ENCODE peak calls at places on chromosomes 7 and 10, in five cellular contexts. One of them, this sample, is unnamed.

GRCh38 chr7:74235525-74236269 is 18.5 kb downstream of the RFC2 start:
- DNase-seq in IMR-90: no peak
- DNase-seq in stimulated activated CD4-positive, alpha-beta T cell treated with anti-CD3 and anti-CD28 coated beads, TNF-alpha, amount 100 ng/mL, for 24 hours: no peak
- DNase-seq in naive B cell: no peak
- DNase-seq in sigmoid colon: no peak
- DNase-seq in this sample: no peak

GRCh38 chr7:22934473-22935065 is 79.4 kb downstream of the HYCC1 start:
- DNase-seq in IMR-90: peak
- DNase-seq in stimulated activated CD4-positive, alpha-beta T cell treated with anti-CD3 and anti-CD28 coated beads, TNF-alpha, amount 100 ng/mL, for 24 hours: no peak
- DNase-seq in naive B cell: no peak
- DNase-seq in sigmoid colon: no peak
- DNase-seq in this sample: no peak

GRCh38 chr10:129774736-129775401 is 189.2 kb downstream of the EBF3 start:
- DNase-seq in IMR-90: no peak
- DNase-seq in stimulated activated CD4-positive, alpha-beta T cell treated with anti-CD3 and anti-CD28 coated beads, TNF-alpha, amount 100 ng/mL, for 24 hours: no peak
- DNase-seq in naive B cell: no peak
- DNase-seq in sigmoid colon: no peak
- DNase-seq in this sample: no peak

GRCh38 chr10:29141761-29142160 is 147.1 kb upstream of the LYZL1 start:
- DNase-seq in IMR-90: no peak
- DNase-seq in stimulated activated CD4-positive, alpha-beta T cell treated with anti-CD3 and anti-CD28 coated beads, TNF-alpha, amount 100 ng/mL, for 24 hours: no peak
- DNase-seq in naive B cell: no peak
- DNase-seq in sigmoid colon: no peak
- DNase-seq in this sample: no peak

GRCh38 chr10:78377362-78377761 is 343.7 kb downstream of the RPS24 start:
- DNase-seq in IMR-90: no peak
- DNase-seq in stimulated activated CD4-positive, alpha-beta T cell treated with anti-CD3 and anti-CD28 coated beads, TNF-alpha, amount 100 ng/mL, for 24 hours: no peak
- DNase-seq in naive B cell: no peak
- DNase-seq in sigmoid colon: no peak
- DNase-seq in this sample: no peak

GRCh38 chr10:132664883-132665282 is 121.1 kb downstream of the NKX6-2 start:
- DNase-seq in IMR-90: no peak
- DNase-seq in stimulated activated CD4-positive, alpha-beta T cell treated with anti-CD3 and anti-CD28 coated beads, TNF-alpha, amount 100 ng/mL, for 24 hours: no peak
- DNase-seq in naive B cell: no peak
- DNase-seq in sigmoid colon: no peak
- DNase-seq in this sample: no peak

GRCh38 chr10:50501478-50501877 is 122.3 kb downstream of the SGMS1 start:
- DNase-seq in IMR-90: peak
- DNase-seq in stimulated activated CD4-positive, alpha-beta T cell treated with anti-CD3 and anti-CD28 coated beads, TNF-alpha, amount 100 ng/mL, for 24 hours: no peak
- DNase-seq in naive B cell: no peak
- DNase-seq in sigmoid colon: no peak
- DNase-seq in this sample: no peak

GRCh38 chr7:8015095-8015745 is 46.6 kb downstream of the GLCCI1 start:
- DNase-seq in IMR-90: no peak
- DNase-seq in stimulated activated CD4-positive, alpha-beta T cell treated with anti-CD3 and anti-CD28 coated beads, TNF-alpha, amount 100 ng/mL, for 24 hours: no peak
- DNase-seq in naive B cell: no peak
- DNase-seq in sigmoid colon: no peak
- DNase-seq in this sample: no peak

GRCh38 chr7:6271694-6272371 is 591 bp downstream of the CYTH3 start:
- DNase-seq in IMR-90: no peak
- DNase-seq in stimulated activated CD4-positive, alpha-beta T cell treated with anti-CD3 and anti-CD28 coated beads, TNF-alpha, amount 100 ng/mL, for 24 hours: no peak
- DNase-seq in naive B cell: peak
- DNase-seq in sigmoid colon: peak
- DNase-seq in this sample: peak

GRCh38 chr10:12019343-12019971 is 23.2 kb downstream of the UPF2 start:
- DNase-seq in IMR-90: peak
- DNase-seq in stimulated activated CD4-positive, alpha-beta T cell treated with anti-CD3 and anti-CD28 coated beads, TNF-alpha, amount 100 ng/mL, for 24 hours: no peak
- DNase-seq in naive B cell: no peak
- DNase-seq in sigmoid colon: peak
- DNase-seq in this sample: peak

GRCh38 chr7:155357573-155358041 is 59.9 kb downstream of the INSIG1 start:
- DNase-seq in IMR-90: peak
- DNase-seq in stimulated activated CD4-positive, alpha-beta T cell treated with anti-CD3 and anti-CD28 coated beads, TNF-alpha, amount 100 ng/mL, for 24 hours: no peak
- DNase-seq in naive B cell: no peak
- DNase-seq in sigmoid colon: no peak
- DNase-seq in this sample: no peak

GRCh38 chr7:127933116-127933515 is 98.1 kb downstream of the LRRC4 start:
- DNase-seq in IMR-90: peak
- DNase-seq in stimulated activated CD4-positive, alpha-beta T cell treated with anti-CD3 and anti-CD28 coated beads, TNF-alpha, amount 100 ng/mL, for 24 hours: no peak
- DNase-seq in naive B cell: no peak
- DNase-seq in sigmoid colon: no peak
- DNase-seq in this sample: no peak

GRCh38 chr10:132689721-132690360 is 96.1 kb downstream of the NKX6-2 start:
- DNase-seq in IMR-90: no peak
- DNase-seq in stimulated activated CD4-positive, alpha-beta T cell treated with anti-CD3 and anti-CD28 coated beads, TNF-alpha, amount 100 ng/mL, for 24 hours: no peak
- DNase-seq in naive B cell: no peak
- DNase-seq in sigmoid colon: peak
- DNase-seq in this sample: peak

GRCh38 chr7:36758879-36759278 is 34.6 kb upstream of the AOAH start:
- DNase-seq in IMR-90: no peak
- DNase-seq in stimulated activated CD4-positive, alpha-beta T cell treated with anti-CD3 and anti-CD28 coated beads, TNF-alpha, amount 100 ng/mL, for 24 hours: no peak
- DNase-seq in naive B cell: no peak
- DNase-seq in sigmoid colon: no peak
- DNase-seq in this sample: no peak

GRCh38 chr7:31336202-31337035 is 4.1 kb downstream of the NEUROD6 start:
- DNase-seq in IMR-90: no peak
- DNase-seq in stimulated activated CD4-positive, alpha-beta T cell treated with anti-CD3 and anti-CD28 coated beads, TNF-alpha, amount 100 ng/mL, for 24 hours: no peak
- DNase-seq in naive B cell: no peak
- DNase-seq in sigmoid colon: no peak
- DNase-seq in this sample: peak

GRCh38 chr10:119022846-119023552 is 6.5 kb upstream of the NANOS1 start:
- DNase-seq in IMR-90: peak
- DNase-seq in stimulated activated CD4-positive, alpha-beta T cell treated with anti-CD3 and anti-CD28 coated beads, TNF-alpha, amount 100 ng/mL, for 24 hours: no peak
- DNase-seq in naive B cell: no peak
- DNase-seq in sigmoid colon: no peak
- DNase-seq in this sample: no peak

GRCh38 chr10:112532053-112532658 is 85.1 kb downstream of the VTI1A start:
- DNase-seq in IMR-90: peak
- DNase-seq in stimulated activated CD4-positive, alpha-beta T cell treated with anti-CD3 and anti-CD28 coated beads, TNF-alpha, amount 100 ng/mL, for 24 hours: no peak
- DNase-seq in naive B cell: no peak
- DNase-seq in sigmoid colon: no peak
- DNase-seq in this sample: no peak

GRCh38 chr7:102287465-102288146 is 938 bp downstream of the SH2B2 start:
- DNase-seq in IMR-90: no peak
- DNase-seq in stimulated activated CD4-positive, alpha-beta T cell treated with anti-CD3 and anti-CD28 coated beads, TNF-alpha, amount 100 ng/mL, for 24 hours: no peak
- DNase-seq in naive B cell: no peak
- DNase-seq in sigmoid colon: peak
- DNase-seq in this sample: no peak

GRCh38 chr7:157692156-157693011 is 355.6 kb downstream of the DNAJB6 start:
- DNase-seq in IMR-90: no peak
- DNase-seq in stimulated activated CD4-positive, alpha-beta T cell treated with anti-CD3 and anti-CD28 coated beads, TNF-alpha, amount 100 ng/mL, for 24 hours: no peak
- DNase-seq in naive B cell: no peak
- DNase-seq in sigmoid colon: peak
- DNase-seq in this sample: peak

GRCh38 chr10:125296598-125296997 is 136.2 kb upstream of the CTBP2 start:
- DNase-seq in IMR-90: no peak
- DNase-seq in stimulated activated CD4-positive, alpha-beta T cell treated with anti-CD3 and anti-CD28 coated beads, TNF-alpha, amount 100 ng/mL, for 24 hours: no peak
- DNase-seq in naive B cell: no peak
- DNase-seq in sigmoid colon: no peak
- DNase-seq in this sample: no peak

GRCh38 chr10:126104767-126105166 is 208.4 kb downstream of the FANK1 start:
- DNase-seq in IMR-90: no peak
- DNase-seq in stimulated activated CD4-positive, alpha-beta T cell treated with anti-CD3 and anti-CD28 coated beads, TNF-alpha, amount 100 ng/mL, for 24 hours: no peak
- DNase-seq in naive B cell: no peak
- DNase-seq in sigmoid colon: no peak
- DNase-seq in this sample: no peak

GRCh38 chr7:6564091-6564770 is 13.0 kb upstream of the GRID2IP start:
- DNase-seq in IMR-90: no peak
- DNase-seq in stimulated activated CD4-positive, alpha-beta T cell treated with anti-CD3 and anti-CD28 coated beads, TNF-alpha, amount 100 ng/mL, for 24 hours: no peak
- DNase-seq in naive B cell: no peak
- DNase-seq in sigmoid colon: no peak
- DNase-seq in this sample: peak

GRCh38 chr7:134991469-134992339 is 5.4 kb downstream of the AGBL3 start:
- DNase-seq in IMR-90: no peak
- DNase-seq in stimulated activated CD4-positive, alpha-beta T cell treated with anti-CD3 and anti-CD28 coated beads, TNF-alpha, amount 100 ng/mL, for 24 hours: no peak
- DNase-seq in naive B cell: no peak
- DNase-seq in sigmoid colon: no peak
- DNase-seq in this sample: no peak

GRCh38 chr10:35577915-35578607 is 27.1 kb upstream of the GJD4 start:
- DNase-seq in IMR-90: no peak
- DNase-seq in stimulated activated CD4-positive, alpha-beta T cell treated with anti-CD3 and anti-CD28 coated beads, TNF-alpha, amount 100 ng/mL, for 24 hours: no peak
- DNase-seq in naive B cell: no peak
- DNase-seq in sigmoid colon: no peak
- DNase-seq in this sample: no peak

GRCh38 chr7:33773053-33773452 is 132.3 kb upstream of the BMPER start:
- DNase-seq in IMR-90: peak
- DNase-seq in stimulated activated CD4-positive, alpha-beta T cell treated with anti-CD3 and anti-CD28 coated beads, TNF-alpha, amount 100 ng/mL, for 24 hours: no peak
- DNase-seq in naive B cell: no peak
- DNase-seq in sigmoid colon: no peak
- DNase-seq in this sample: no peak

GRCh38 chr10:96588060-96588554 is 1.3 kb upstream of the TM9SF3 start:
- DNase-seq in IMR-90: no peak
- DNase-seq in stimulated activated CD4-positive, alpha-beta T cell treated with anti-CD3 and anti-CD28 coated beads, TNF-alpha, amount 100 ng/mL, for 24 hours: no peak
- DNase-seq in naive B cell: peak
- DNase-seq in sigmoid colon: no peak
- DNase-seq in this sample: no peak

GRCh38 chr7:83466956-83467355 is 182.0 kb downstream of the SEMA3E start:
- DNase-seq in IMR-90: no peak
- DNase-seq in stimulated activated CD4-positive, alpha-beta T cell treated with anti-CD3 and anti-CD28 coated beads, TNF-alpha, amount 100 ng/mL, for 24 hours: no peak
- DNase-seq in naive B cell: no peak
- DNase-seq in sigmoid colon: no peak
- DNase-seq in this sample: no peak

GRCh38 chr7:107939472-107940145 is 48.6 kb downstream of the DLD start:
- DNase-seq in IMR-90: peak
- DNase-seq in stimulated activated CD4-positive, alpha-beta T cell treated with anti-CD3 and anti-CD28 coated beads, TNF-alpha, amount 100 ng/mL, for 24 hours: no peak
- DNase-seq in naive B cell: no peak
- DNase-seq in sigmoid colon: peak
- DNase-seq in this sample: peak

GRCh38 chr10:131073469-131074060 is 238.0 kb downstream of the TCERG1L start:
- DNase-seq in IMR-90: no peak
- DNase-seq in stimulated activated CD4-positive, alpha-beta T cell treated with anti-CD3 and anti-CD28 coated beads, TNF-alpha, amount 100 ng/mL, for 24 hours: no peak
- DNase-seq in naive B cell: no peak
- DNase-seq in sigmoid colon: no peak
- DNase-seq in this sample: no peak

GRCh38 chr7:78716876-78717275 is 736.6 kb downstream of the MAGI2 start:
- DNase-seq in IMR-90: no peak
- DNase-seq in stimulated activated CD4-positive, alpha-beta T cell treated with anti-CD3 and anti-CD28 coated beads, TNF-alpha, amount 100 ng/mL, for 24 hours: no peak
- DNase-seq in naive B cell: no peak
- DNase-seq in sigmoid colon: no peak
- DNase-seq in this sample: no peak

GRCh38 chr7:140003913-140004382 is 58.8 kb downstream of the PARP12 start:
- DNase-seq in IMR-90: peak
- DNase-seq in stimulated activated CD4-positive, alpha-beta T cell treated with anti-CD3 and anti-CD28 coated beads, TNF-alpha, amount 100 ng/mL, for 24 hours: no peak
- DNase-seq in naive B cell: peak
- DNase-seq in sigmoid colon: no peak
- DNase-seq in this sample: no peak

GRCh38 chr7:47452715-47453092 is 129.2 kb downstream of the TNS3 start:
- DNase-seq in IMR-90: no peak
- DNase-seq in stimulated activated CD4-positive, alpha-beta T cell treated with anti-CD3 and anti-CD28 coated beads, TNF-alpha, amount 100 ng/mL, for 24 hours: no peak
- DNase-seq in naive B cell: no peak
- DNase-seq in sigmoid colon: no peak
- DNase-seq in this sample: no peak

GRCh38 chr7:84510501-84510900 is 315.9 kb upstream of the SEMA3A start:
- DNase-seq in IMR-90: peak
- DNase-seq in stimulated activated CD4-positive, alpha-beta T cell treated with anti-CD3 and anti-CD28 coated beads, TNF-alpha, amount 100 ng/mL, for 24 hours: no peak
- DNase-seq in naive B cell: no peak
- DNase-seq in sigmoid colon: no peak
- DNase-seq in this sample: no peak

GRCh38 chr7:114047889-114048288 is 129.1 kb upstream of the PPP1R3A start:
- DNase-seq in IMR-90: peak
- DNase-seq in stimulated activated CD4-positive, alpha-beta T cell treated with anti-CD3 and anti-CD28 coated beads, TNF-alpha, amount 100 ng/mL, for 24 hours: no peak
- DNase-seq in naive B cell: no peak
- DNase-seq in sigmoid colon: no peak
- DNase-seq in this sample: no peak

GRCh38 chr10:101130984-101131961 is at the start of gene TLX1:
- DNase-seq in IMR-90: no peak
- DNase-seq in stimulated activated CD4-positive, alpha-beta T cell treated with anti-CD3 and anti-CD28 coated beads, TNF-alpha, amount 100 ng/mL, for 24 hours: no peak
- DNase-seq in naive B cell: no peak
- DNase-seq in sigmoid colon: peak
- DNase-seq in this sample: peak

GRCh38 chr7:98105942-98106544 is 619 bp upstream of the LMTK2 start:
- DNase-seq in IMR-90: no peak
- DNase-seq in stimulated activated CD4-positive, alpha-beta T cell treated with anti-CD3 and anti-CD28 coated beads, TNF-alpha, amount 100 ng/mL, for 24 hours: no peak
- DNase-seq in naive B cell: peak
- DNase-seq in sigmoid colon: peak
- DNase-seq in this sample: no peak